ENCODE peak calls at places on chromosomes 1 and 21, in seven cellular contexts. Y is natural killer cell; W is brain microvascular endothelial cell; H is fibroblast of pulmonary artery; Z is mammary epithelial cell; P is CD8-positive, alpha-beta T cell; F is Peyer's patch. N is an unnamed sample.
A peak's percentile ranks its signal among the peaks of the same experiment; 100 is the strongest.

GRCh38 chr1:11321656-11322491 is 48.9 kb downstream of the UBIAD1 start:
- DNase-seq in P (no peak), Y (no peak), H (no peak), W (no peak), F (no peak), Z (peak; percentile 26), N (no peak)

GRCh38 chr1:195618287-195618686 is 990.0 kb downstream of the KCNT2 start:
- DNase-seq in F (no peak), Y (no peak), H (no peak), W (no peak), Z (no peak), P (no peak), N (no peak)

GRCh38 chr1:116033322-116033721 is 57.0 kb downstream of the SLC22A15 start:
- DNase-seq in Y (no peak), F (no peak), Z (peak; percentile 89), P (no peak), H (no peak), W (no peak), N (no peak)

GRCh38 chr1:243742814-243743213 is 107.2 kb downstream of the AKT3 start:
- DNase-seq in Z (peak; percentile 59), F (no peak), W (peak; percentile 87), P (no peak), Y (no peak), H (peak; percentile 77), N (no peak)

GRCh38 chr1:12553963-12554362 is 64.0 kb downstream of the DHRS3 start:
- DNase-seq in P (no peak), Z (no peak), H (no peak), W (no peak), F (no peak), Y (no peak), N (no peak)

GRCh38 chr1:167544447-167544846 is 9.1 kb downstream of the CREG1 start:
- DNase-seq in P (no peak), W (no peak), H (no peak), Z (peak; percentile 95), F (no peak), Y (no peak), N (no peak)

GRCh38 chr1:202315576-202316168 is 26.1 kb downstream of the UBE2T start:
- DNase-seq in P (peak; percentile 51), H (peak; percentile 81), W (peak; percentile 52), Y (peak; percentile 65), Z (peak; percentile 44), F (peak; percentile 83), N (peak; percentile 55)

GRCh38 chr1:53949023-53949611 is 3.0 kb downstream of the LRRC42 start:
- DNase-seq in W (no peak), Z (peak; percentile 13), H (peak; percentile 69), P (no peak), Y (no peak), F (no peak), N (no peak)

GRCh38 chr1:38114231-38114630 is 67.6 kb upstream of the POU3F1 start:
- DNase-seq in W (no peak), Z (no peak), H (no peak), F (peak; percentile 34), P (no peak), Y (no peak), N (no peak)

GRCh38 chr1:48882020-48882419 is 105.3 kb upstream of the BEND5 start:
- DNase-seq in Y (no peak), Z (no peak), W (no peak), P (no peak), F (no peak), H (no peak), N (no peak)

GRCh38 chr1:48876221-48876785 is 99.6 kb upstream of the BEND5 start:
- DNase-seq in Y (no peak), P (no peak), W (no peak), H (peak; percentile 47), F (no peak), Z (peak; percentile 69), N (no peak)

GRCh38 chr1:48875736-48876135 is 99.0 kb upstream of the BEND5 start:
- DNase-seq in Z (no peak), H (no peak), W (no peak), Y (no peak), P (no peak), F (no peak), N (no peak)

GRCh38 chr1:48873944-48874343 is 97.3 kb upstream of the BEND5 start:
- DNase-seq in F (no peak), Y (no peak), W (no peak), Z (no peak), P (no peak), H (no peak), N (no peak)

GRCh38 chr1:48878191-48878940 is 101.7 kb upstream of the BEND5 start:
- DNase-seq in Z (peak; percentile 92), H (peak; percentile 91), P (no peak), W (peak; percentile 78), F (no peak), Y (no peak), N (no peak)
- TF ChIP-seq CTCF in Z (no peak), H (no peak), P (no peak), W (no peak), F (no peak), Y (no peak), N (no peak)

GRCh38 chr1:112508242-112509004 is at the start of gene WNT2B:
- DNase-seq in W (no peak), Y (peak; percentile 33), Z (peak; percentile 12), H (no peak), F (peak; percentile 67), P (peak; percentile 20), N (no peak)
- TF ChIP-seq CTCF in W (no peak), Y (no peak), Z (no peak), H (no peak), F (peak; percentile 15), P (no peak), N (no peak)

GRCh38 chr1:213070399-213070798 is 19.4 kb downstream of the RPS6KC1 start:
- DNase-seq in Y (no peak), F (no peak), Z (peak; percentile 49), P (no peak), H (peak; percentile 83), W (peak; percentile 59), N (no peak)
- TF ChIP-seq CTCF in Y (no peak), F (no peak), Z (peak; percentile 48), P (no peak), H (peak; percentile 44), W (peak; percentile 50), N (peak; percentile 31)

DNA sequence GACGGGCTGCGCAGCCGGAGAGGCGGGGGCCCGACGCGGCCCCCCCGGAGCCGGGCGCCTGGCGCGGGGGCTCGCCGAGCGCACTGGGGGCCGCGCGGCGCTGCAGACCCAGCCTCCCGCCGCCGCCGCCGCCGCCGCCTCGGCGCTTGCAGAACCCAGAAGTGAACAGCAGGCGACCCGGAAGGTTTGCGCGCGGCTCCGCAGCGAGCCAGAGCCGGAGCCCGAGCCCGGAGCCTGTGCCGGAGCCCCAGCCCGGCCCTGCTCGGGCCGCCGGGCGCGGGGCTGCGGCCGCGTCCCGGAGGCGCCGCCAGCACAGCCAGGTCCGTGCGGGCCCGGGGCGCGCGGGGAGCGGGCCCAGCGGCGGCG is at the start of gene ZNF362:
- DNase-seq in H (peak; percentile 70), Y (peak; percentile 64), W (peak; percentile 49), Z (peak; percentile 47), P (peak; percentile 39), F (peak; percentile 81), N (no peak)
- TF ChIP-seq CTCF in H (no peak), Y (no peak), W (peak; percentile 30), Z (no peak), P (no peak), F (peak; percentile 38), N (no peak)

GRCh38 chr1:25744140-25744581 is 55.8 kb upstream of the SELENON start:
- DNase-seq in F (peak; percentile 45), H (peak; percentile 73), Z (peak; percentile 28), Y (no peak), P (no peak), W (peak; percentile 27), N (no peak)
- TF ChIP-seq CTCF in F (peak; percentile 51), H (peak; percentile 66), Z (peak; percentile 76), Y (no peak), P (no peak), W (peak; percentile 77), N (no peak)

GRCh38 chr1:2416403-2416802 is 4.0 kb upstream of the PEX10 start:
- DNase-seq in F (peak; percentile 64), Y (peak; percentile 28), H (no peak), P (no peak), Z (no peak), W (no peak), N (no peak)

GRCh38 chr1:2414297-2414958 is 2.1 kb upstream of the PEX10 start:
- DNase-seq in W (peak; percentile 47), H (peak; percentile 55), Z (no peak), P (peak; percentile 68), F (peak; percentile 85), Y (peak; percentile 79), N (peak; percentile 63)

GRCh38 chr1:2417083-2417832 is 4.9 kb upstream of the PEX10 start:
- DNase-seq in Y (no peak), P (no peak), W (no peak), H (no peak), Z (no peak), F (no peak), N (no peak)

GRCh38 chr1:2415337-2415736 is 3.0 kb upstream of the PEX10 start:
- DNase-seq in F (no peak), Y (no peak), W (no peak), H (no peak), P (no peak), Z (no peak), N (no peak)

DNA sequence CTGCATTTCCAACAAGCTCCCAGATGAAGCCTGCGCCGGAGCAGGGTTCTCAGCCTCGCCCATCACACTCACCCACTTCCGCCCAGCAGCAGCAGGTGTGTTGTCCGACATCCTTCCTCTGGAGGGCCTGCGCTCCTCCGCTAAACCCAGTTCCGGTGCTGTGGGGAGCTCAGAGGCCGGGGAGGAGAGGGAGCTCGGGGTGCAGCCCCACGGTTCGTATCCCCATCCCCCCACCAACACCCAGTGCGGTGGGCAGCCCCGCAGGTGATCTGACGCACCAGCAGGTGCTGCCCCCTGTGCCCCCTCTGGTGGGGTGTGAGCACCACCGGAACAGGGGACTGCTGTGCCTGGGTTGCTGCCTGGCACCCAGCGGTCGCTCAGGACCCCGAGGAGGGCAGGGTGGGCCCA is 3.4 kb upstream of the PEX10 start:
- DNase-seq in Y (peak; percentile 26), P (no peak), Z (no peak), F (peak; percentile 73), W (no peak), H (no peak), N (no peak)
- TF ChIP-seq CTCF in Y (no peak), P (no peak), Z (no peak), F (no peak), W (no peak), H (no peak), N (no peak)

DNA sequence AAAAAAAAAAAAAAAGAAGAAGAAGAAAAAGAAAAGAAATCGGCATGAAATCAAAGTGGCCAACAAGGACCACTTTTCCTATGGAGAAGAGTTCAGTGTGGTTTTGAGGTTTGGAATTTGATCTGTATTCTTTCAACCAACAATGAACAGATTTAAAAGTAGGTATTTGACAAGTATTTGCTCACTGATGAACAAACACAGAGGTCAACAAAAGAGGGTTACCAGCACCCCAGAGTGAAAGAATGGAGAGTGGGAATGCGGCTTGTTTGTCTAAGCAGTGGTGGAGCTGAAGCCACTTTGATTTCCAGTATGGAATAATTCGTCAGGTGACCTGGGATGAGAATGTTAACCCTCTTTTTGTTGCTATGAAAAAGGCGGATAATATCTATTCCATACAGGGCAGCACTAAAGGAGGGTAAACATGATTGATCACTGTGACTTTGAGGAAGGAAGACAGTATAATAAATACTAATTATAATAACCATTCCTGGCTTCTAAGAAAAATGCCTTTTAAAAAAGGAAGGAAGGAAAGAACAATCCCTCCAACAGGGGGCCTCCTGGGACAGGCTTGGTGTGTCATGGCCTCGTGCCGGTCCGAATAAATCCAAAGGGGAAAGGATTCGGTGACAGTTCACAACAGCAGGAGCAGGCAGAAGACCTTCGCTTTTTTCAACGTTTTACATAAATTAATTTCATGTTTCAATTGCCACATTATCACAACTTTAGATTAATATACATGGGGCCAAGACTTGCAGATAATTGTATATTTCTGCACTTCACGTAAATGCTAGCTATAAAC is 37.2 kb upstream of the SIM2 start:
- DNase-seq in F (no peak), Z (no peak), Y (no peak), W (peak; percentile 35), H (peak; percentile 53), P (no peak), N (no peak)
- TF ChIP-seq CTCF in F (peak; percentile 44), Z (peak; percentile 54), Y (no peak), W (peak; percentile 74), H (peak; percentile 59), P (no peak), N (no peak)